ENCODE peak calls at places on chromosomes 3 and 15, in seven cellular contexts. C, S, K, P, H, Z and T are unnamed samples.

GRCh38 chr3:66480666-66481065 is 20.2 kb downstream of the LRIG1 start:
- DNase-seq in Z (no peak), S (no peak), H (no peak), P (no peak), C (no peak), K (no peak), T (no peak)

GRCh38 chr3:173399001-173399400 is 1.5 kb downstream of the NLGN1 start:
- DNase-seq in P (no peak), Z (no peak), H (no peak), C (no peak), S (no peak), K (no peak), T (no peak)

GRCh38 chr3:174716956-174717355 is 142.2 kb upstream of the NAALADL2 start:
- DNase-seq in S (no peak), P (no peak), Z (no peak), K (no peak), C (no peak), H (no peak), T (no peak)

GRCh38 chr15:101225658-101226057 is 26.2 kb downstream of the CHSY1 start:
- DNase-seq in P (no peak), Z (no peak), C (no peak), K (no peak), S (no peak), H (no peak), T (no peak)

GRCh38 chr3:12707425-12707824 is 43.5 kb upstream of the RAF1 start:
- DNase-seq in H (no peak), P (no peak), Z (no peak), K (no peak), S (no peak), C (no peak), T (no peak)

GRCh38 chr15:50340431-50340830 is 14.6 kb downstream of the GABPB1 start:
- DNase-seq in P (no peak), H (no peak), C (no peak), Z (no peak), K (no peak), S (no peak), T (no peak)

GRCh38 chr3:126208618-126209256 is 28.4 kb upstream of the ALDH1L1 start:
- DNase-seq in Z (peak), H (peak), P (peak), C (no peak), K (peak), S (no peak), T (peak)

GRCh38 chr3:184371570-184372018 is 6.4 kb downstream of the THPO start:
- DNase-seq in P (peak), S (peak), C (no peak), K (peak), H (peak), Z (peak), T (no peak)

GRCh38 chr3:24400015-24400414 is 94.6 kb downstream of the THRB start:
- DNase-seq in K (no peak), P (no peak), H (no peak), C (no peak), Z (no peak), S (no peak), T (no peak)

GRCh38 chr3:126607214-126607908 is 47.6 kb downstream of the TXNRD3 start:
- DNase-seq in C (no peak), H (no peak), K (no peak), P (no peak), S (no peak), Z (no peak), T (no peak)

GRCh38 chr3:25465266-25465860 is 37.3 kb downstream of the RARB start:
- DNase-seq in S (no peak), Z (no peak), H (no peak), P (no peak), C (no peak), K (no peak), T (no peak)

GRCh38 chr3:62415312-62415791 is 42.0 kb upstream of the FEZF2 start:
- DNase-seq in C (no peak), Z (no peak), H (no peak), S (no peak), P (no peak), K (no peak), T (no peak)

GRCh38 chr3:119322523-119323400 is 28.6 kb downstream of the ARHGAP31 start:
- DNase-seq in Z (peak), C (no peak), P (peak), K (peak), H (peak), S (peak), T (peak)

GRCh38 chr3:157618075-157618760 is 115.0 kb upstream of the VEPH1 start:
- DNase-seq in P (no peak), Z (no peak), K (peak), C (no peak), S (no peak), H (no peak), T (no peak)

GRCh38 chr3:48990636-48991421 is 788 bp downstream of the P4HTM start:
- DNase-seq in H (no peak), S (no peak), Z (peak), P (no peak), C (no peak), K (no peak), T (no peak)

GRCh38 chr3:20853890-20854289 is 667.9 kb upstream of the SGO1 start:
- DNase-seq in K (no peak), H (no peak), C (no peak), S (no peak), Z (no peak), P (no peak), T (no peak)

GRCh38 chr3:15860014-15860934 is 62.5 kb upstream of the ANKRD28 start:
- DNase-seq in C (no peak), Z (peak), H (peak), K (peak), P (peak), S (peak), T (no peak)

GRCh38 chr3:15861163-15861562 is 63.4 kb upstream of the ANKRD28 start:
- DNase-seq in Z (no peak), H (no peak), S (no peak), P (no peak), C (no peak), K (no peak), T (no peak)

GRCh38 chr3:15858547-15859506 is 61.0 kb upstream of the ANKRD28 start:
- DNase-seq in K (no peak), C (no peak), H (peak), S (peak), Z (peak), P (peak), T (no peak)

DNA sequence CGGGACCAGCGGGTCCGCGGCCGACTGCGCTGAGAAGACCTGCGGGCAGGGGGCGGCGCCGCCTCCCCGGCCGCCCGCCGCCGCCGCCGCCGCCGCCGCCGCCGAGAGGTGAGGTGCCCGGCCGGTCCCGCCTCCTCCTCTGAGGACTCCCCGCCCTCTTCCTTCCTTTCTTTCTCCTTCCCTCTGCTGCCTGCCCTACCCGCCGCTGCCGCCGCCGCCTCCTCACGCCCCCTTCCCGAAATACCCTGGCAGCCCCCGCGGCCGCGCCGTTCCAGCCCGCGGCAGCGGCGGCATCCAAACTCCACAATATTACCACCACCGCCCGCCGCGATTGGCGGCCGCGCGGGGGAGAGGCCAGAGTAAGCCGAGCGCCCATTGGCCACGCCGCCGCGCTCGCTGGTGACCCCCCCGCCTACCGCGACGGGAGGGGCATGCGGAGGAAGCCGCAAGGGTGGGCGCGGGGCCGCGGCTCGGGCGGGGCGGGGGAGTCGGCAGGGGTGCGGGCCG is 61.8 kb upstream of the ANKRD28 start:
- DNase-seq in Z (peak), H (peak), K (peak), C (no peak), P (peak), S (peak), T (peak)
- H3K27ac ChIP-seq in Z (peak), H (peak), K (peak), C (peak), P (peak), S (peak), T (peak)

GRCh38 chr15:77012868-77013267 is 17.9 kb downstream of the PSTPIP1 start:
- DNase-seq in P (no peak), S (no peak), H (no peak), K (no peak), Z (peak), C (no peak), T (no peak)

GRCh38 chr15:77013786-77014136 is 18.8 kb downstream of the PSTPIP1 start:
- DNase-seq in H (no peak), C (no peak), K (peak), Z (peak), P (no peak), S (no peak), T (no peak)

GRCh38 chr15:77015651-77016320 is 20.9 kb downstream of the PSTPIP1 start:
- DNase-seq in S (no peak), K (no peak), H (no peak), P (no peak), Z (no peak), C (no peak), T (no peak)

GRCh38 chr15:77016321-77016695 is 21.4 kb downstream of the PSTPIP1 start:
- DNase-seq in C (no peak), S (no peak), K (no peak), H (peak), P (no peak), Z (peak), T (no peak)

GRCh38 chr15:77014137-77015081 is 19.5 kb downstream of the PSTPIP1 start:
- DNase-seq in S (no peak), Z (peak), P (peak), C (no peak), K (no peak), H (no peak), T (no peak)
- H3K27ac ChIP-seq in S (peak), Z (no peak), P (peak), C (no peak), K (no peak), H (no peak), T (no peak)

GRCh38 chr15:52369030-52369429 is 73.4 kb upstream of the MYO5C start:
- DNase-seq in C (no peak), P (no peak), K (no peak), S (no peak), Z (no peak), H (no peak), T (no peak)

GRCh38 chr15:52370010-52370409 is 74.4 kb upstream of the MYO5C start:
- DNase-seq in Z (peak), C (no peak), S (no peak), P (no peak), H (no peak), K (no peak), T (no peak)

GRCh38 chr15:52368402-52368801 is 72.8 kb upstream of the MYO5C start:
- DNase-seq in S (no peak), Z (no peak), H (no peak), C (no peak), P (no peak), K (no peak), T (no peak)

GRCh38 chr15:52369455-52369854 is 73.9 kb upstream of the MYO5C start:
- DNase-seq in C (no peak), P (no peak), Z (no peak), K (no peak), S (no peak), H (no peak), T (no peak)
- H3K27ac ChIP-seq in C (no peak), P (no peak), Z (no peak), K (no peak), S (no peak), H (no peak), T (no peak)

GRCh38 chr3:170692720-170693119 is 106.8 kb upstream of the SLC7A14 start:
- DNase-seq in P (no peak), C (no peak), H (no peak), S (no peak), K (no peak), Z (no peak), T (no peak)

GRCh38 chr3:170690133-170690981 is 104.5 kb upstream of the SLC7A14 start:
- DNase-seq in Z (peak), H (no peak), P (peak), K (peak), C (no peak), S (no peak), T (no peak)

DNA sequence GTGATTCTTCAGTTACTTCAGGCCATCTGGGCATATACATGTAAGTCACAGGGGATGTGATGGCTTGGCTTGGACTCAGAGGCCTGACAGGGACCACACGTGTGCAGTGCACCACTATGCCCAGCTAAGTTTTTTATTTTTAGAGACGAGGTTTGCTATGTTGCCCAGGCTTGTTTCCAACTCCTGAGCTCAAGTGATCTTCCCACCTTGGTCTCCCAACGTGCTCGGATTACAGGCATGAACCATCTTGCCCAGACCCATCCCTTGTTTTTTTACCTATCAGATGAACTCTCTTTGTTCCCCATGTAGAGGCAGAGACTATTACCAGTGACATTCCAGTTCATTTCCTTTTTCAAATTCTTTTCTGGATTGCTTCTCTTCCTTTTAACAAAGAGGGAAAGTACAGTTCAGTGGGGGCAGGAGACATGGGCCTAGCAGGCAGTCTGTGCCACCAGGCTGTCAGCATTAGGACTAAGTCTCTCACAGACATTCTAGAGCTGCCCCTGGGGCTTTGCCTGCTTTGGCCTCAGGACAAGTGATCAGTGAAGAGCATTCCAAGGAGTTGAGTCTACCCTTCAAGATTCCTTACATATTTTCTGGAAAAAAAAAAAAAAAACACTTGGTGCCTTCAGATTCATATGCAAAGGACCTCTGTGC is 103.5 kb upstream of the SLC7A14 start:
- DNase-seq in Z (no peak), K (peak), S (no peak), H (peak), P (peak), C (no peak), T (no peak)
- H3K27ac ChIP-seq in Z (no peak), K (peak), S (no peak), H (peak), P (peak), C (no peak), T (peak)

DNA sequence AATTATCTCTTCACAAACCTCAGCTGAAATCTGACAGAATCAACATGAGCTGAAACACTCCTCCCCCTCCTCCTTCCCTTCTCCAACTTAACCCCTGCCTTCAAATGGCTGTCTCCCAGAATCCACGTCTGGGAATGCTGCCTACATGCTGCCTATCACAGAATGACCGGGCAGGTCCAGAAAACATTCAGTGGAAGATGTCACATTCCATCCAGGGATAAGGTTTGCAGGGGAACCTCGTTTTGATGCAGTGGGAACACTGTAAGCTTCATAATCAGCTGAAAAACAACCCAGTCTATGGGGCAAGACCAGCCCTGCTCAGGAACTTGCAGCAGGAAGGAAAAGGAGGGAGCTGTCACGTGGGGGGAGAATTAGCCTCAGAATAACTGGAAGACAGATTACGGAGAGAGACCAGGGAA is 44.0 kb upstream of the SEMA6D start:
- DNase-seq in H (no peak), C (no peak), S (no peak), P (no peak), Z (no peak), K (no peak), T (no peak)
- H3K27ac ChIP-seq in H (no peak), C (no peak), S (peak), P (no peak), Z (no peak), K (no peak), T (no peak)

GRCh38 chr3:129123314-129124060 is 1.9 kb upstream of the RAB43 start:
- DNase-seq in C (no peak), Z (no peak), S (no peak), P (peak), H (no peak), K (no peak), T (no peak)
- H3K27ac ChIP-seq in C (no peak), Z (no peak), S (peak), P (peak), H (peak), K (peak), T (peak)

DNA sequence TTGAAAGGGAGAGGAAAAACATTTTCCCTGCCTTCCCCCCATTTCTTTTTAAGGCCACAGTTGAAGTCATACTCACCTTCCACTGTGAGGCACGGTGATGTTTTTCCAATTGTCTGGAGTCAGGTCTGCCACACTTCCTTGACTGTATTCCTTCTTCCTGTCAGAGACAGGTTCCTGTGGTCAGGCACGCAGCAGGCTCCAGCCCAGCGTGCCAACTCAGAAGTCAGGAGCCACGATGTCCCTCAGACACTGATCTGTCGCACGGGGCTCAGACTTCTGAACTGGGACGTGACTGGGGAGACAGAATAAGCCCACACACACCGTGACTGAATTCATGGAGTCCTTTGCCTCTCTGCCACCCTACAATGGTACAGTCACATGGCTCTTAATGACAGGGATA is 41.2 kb upstream of the ADAMTS9 start:
- DNase-seq in H (no peak), K (no peak), Z (no peak), S (no peak), P (no peak), C (no peak), T (no peak)
- H3K27ac ChIP-seq in H (no peak), K (no peak), Z (peak), S (no peak), P (no peak), C (no peak), T (peak)

GRCh38 chr15:58999694-59000093 is 12.2 kb downstream of the RNF111 start:
- DNase-seq in S (no peak), Z (no peak), P (no peak), C (no peak), H (no peak), K (no peak), T (no peak)

GRCh38 chr15:59002418-59002859 is 15.0 kb downstream of the RNF111 start:
- DNase-seq in Z (no peak), C (no peak), H (no peak), K (no peak), S (no peak), P (no peak), T (no peak)

GRCh38 chr15:59005579-59005978 is 18.1 kb downstream of the RNF111 start:
- DNase-seq in H (no peak), C (no peak), K (no peak), S (no peak), P (no peak), Z (no peak), T (no peak)

DNA sequence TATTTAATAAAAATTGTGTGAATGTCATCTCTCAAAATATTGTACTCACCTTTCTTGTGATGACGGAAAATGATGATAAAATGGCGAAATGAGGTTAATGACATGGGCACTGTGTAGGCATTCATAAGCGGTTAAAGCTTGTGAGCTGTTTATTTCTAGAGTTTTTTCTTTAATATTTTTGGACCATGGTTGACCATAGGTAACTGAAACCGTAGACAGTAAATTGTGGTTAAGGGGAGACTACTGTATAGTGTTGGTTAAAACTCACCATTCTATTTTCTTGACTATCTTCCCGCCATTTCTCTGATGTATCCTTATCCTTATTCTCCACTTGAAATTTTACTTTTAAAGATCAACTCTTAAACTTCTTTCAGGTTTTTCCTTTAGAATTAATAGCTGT is 14.5 kb downstream of the RNF111 start:
- DNase-seq in C (no peak), H (no peak), S (no peak), P (no peak), Z (no peak), K (no peak), T (no peak)
- H3K27ac ChIP-seq in C (no peak), H (no peak), S (no peak), P (no peak), Z (no peak), K (no peak), T (no peak)

DNA sequence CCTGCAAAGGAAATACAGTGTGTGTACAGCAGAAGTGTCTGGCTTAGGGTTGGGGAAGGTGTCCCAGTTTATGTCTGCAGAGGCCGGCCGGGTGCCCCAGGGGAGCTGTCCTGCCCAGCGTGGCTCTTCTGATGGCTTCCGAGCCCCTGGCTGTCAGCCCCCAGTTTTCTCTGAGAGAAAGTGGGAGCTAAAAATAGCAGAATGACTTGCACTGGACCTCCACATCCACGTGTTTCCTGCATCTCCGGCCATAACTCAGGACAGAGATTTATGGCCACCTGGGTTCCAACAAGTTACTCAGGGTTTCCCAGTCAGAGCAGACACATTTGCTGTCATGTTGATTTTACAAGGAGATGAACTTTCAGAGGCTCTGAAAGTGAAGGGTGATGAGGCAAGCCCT is 192.0 kb downstream of the ATP10A start:
- DNase-seq in C (no peak), K (no peak), Z (no peak), P (no peak), H (peak), S (no peak), T (peak)
- H3K27ac ChIP-seq in C (peak), K (no peak), Z (peak), P (no peak), H (peak), S (peak), T (peak)